ENCODE peak calls at places on chromosome 6, in six cellular contexts. One of them, this sample, is unnamed.

GRCh38 chr6:9532621-9533557 is 882.0 kb downstream of the TFAP2A start:
- DNase-seq in Peyer's patch: no peak
- DNase-seq in GM04503: peak
- DNase-seq in HTR-8/SVneo: no peak
- DNase-seq in GM03348: no peak
- DNase-seq in stimulated activated CD8-positive, alpha-beta memory T cell treated with anti-CD3 and anti-CD28 coated beads, Interleukin-15, amount 100 ng/mL, for 48 hours: no peak
- DNase-seq in this sample: no peak

GRCh38 chr6:63452117-63452516 is 120.2 kb upstream of the LOC128125822 start:
- DNase-seq in stimulated activated CD8-positive, alpha-beta memory T cell treated with anti-CD3 and anti-CD28 coated beads, Interleukin-15, amount 100 ng/mL, for 48 hours: no peak
- DNase-seq in GM03348: no peak
- DNase-seq in HTR-8/SVneo: no peak
- DNase-seq in Peyer's patch: no peak
- DNase-seq in GM04503: no peak
- DNase-seq in this sample: no peak

GRCh38 chr6:79196908-79197307 is 37.6 kb downstream of the HMGN3 start:
- DNase-seq in HTR-8/SVneo: no peak
- DNase-seq in GM03348: no peak
- DNase-seq in GM04503: no peak
- DNase-seq in stimulated activated CD8-positive, alpha-beta memory T cell treated with anti-CD3 and anti-CD28 coated beads, Interleukin-15, amount 100 ng/mL, for 48 hours: no peak
- DNase-seq in Peyer's patch: no peak
- DNase-seq in this sample: no peak

GRCh38 chr6:100823041-100823440 is 58.1 kb downstream of the ASCC3 start:
- DNase-seq in Peyer's patch: no peak
- DNase-seq in stimulated activated CD8-positive, alpha-beta memory T cell treated with anti-CD3 and anti-CD28 coated beads, Interleukin-15, amount 100 ng/mL, for 48 hours: no peak
- DNase-seq in GM03348: no peak
- DNase-seq in GM04503: no peak
- DNase-seq in HTR-8/SVneo: no peak
- DNase-seq in this sample: no peak

GRCh38 chr6:169832247-169832948 is 81.0 kb downstream of the ERMARD start:
- DNase-seq in HTR-8/SVneo: no peak
- DNase-seq in GM04503: no peak
- DNase-seq in GM03348: no peak
- DNase-seq in Peyer's patch: no peak
- DNase-seq in stimulated activated CD8-positive, alpha-beta memory T cell treated with anti-CD3 and anti-CD28 coated beads, Interleukin-15, amount 100 ng/mL, for 48 hours: no peak
- DNase-seq in this sample: no peak

GRCh38 chr6:37480118-37480736 is 19.5 kb downstream of the CCDC167 start:
- DNase-seq in stimulated activated CD8-positive, alpha-beta memory T cell treated with anti-CD3 and anti-CD28 coated beads, Interleukin-15, amount 100 ng/mL, for 48 hours: no peak
- DNase-seq in GM04503: no peak
- DNase-seq in Peyer's patch: no peak
- DNase-seq in HTR-8/SVneo: no peak
- DNase-seq in GM03348: no peak
- DNase-seq in this sample: no peak

GRCh38 chr6:106979435-106979884 is 4.9 kb upstream of the CD24 start:
- DNase-seq in GM04503: peak
- DNase-seq in GM03348: peak
- DNase-seq in HTR-8/SVneo: peak
- DNase-seq in Peyer's patch: peak
- DNase-seq in stimulated activated CD8-positive, alpha-beta memory T cell treated with anti-CD3 and anti-CD28 coated beads, Interleukin-15, amount 100 ng/mL, for 48 hours: peak
- DNase-seq in this sample: peak

GRCh38 chr6:163187606-163188005 is 226.9 kb upstream of the QKI start:
- DNase-seq in GM03348: no peak
- DNase-seq in HTR-8/SVneo: no peak
- DNase-seq in Peyer's patch: no peak
- DNase-seq in GM04503: no peak
- DNase-seq in stimulated activated CD8-positive, alpha-beta memory T cell treated with anti-CD3 and anti-CD28 coated beads, Interleukin-15, amount 100 ng/mL, for 48 hours: no peak
- DNase-seq in this sample: no peak

GRCh38 chr6:21396313-21396712 is 197.2 kb upstream of the SOX4 start:
- DNase-seq in GM04503: no peak
- DNase-seq in GM03348: peak
- DNase-seq in Peyer's patch: no peak
- DNase-seq in stimulated activated CD8-positive, alpha-beta memory T cell treated with anti-CD3 and anti-CD28 coated beads, Interleukin-15, amount 100 ng/mL, for 48 hours: no peak
- DNase-seq in HTR-8/SVneo: no peak
- DNase-seq in this sample: peak

GRCh38 chr6:117546674-117547073 is 55.6 kb downstream of the GOPC start:
- DNase-seq in Peyer's patch: no peak
- DNase-seq in HTR-8/SVneo: no peak
- DNase-seq in stimulated activated CD8-positive, alpha-beta memory T cell treated with anti-CD3 and anti-CD28 coated beads, Interleukin-15, amount 100 ng/mL, for 48 hours: no peak
- DNase-seq in GM04503: no peak
- DNase-seq in GM03348: no peak
- DNase-seq in this sample: no peak

GRCh38 chr6:57268294-57268640 is 46.2 kb upstream of the RAB23 start:
- DNase-seq in Peyer's patch: no peak
- DNase-seq in stimulated activated CD8-positive, alpha-beta memory T cell treated with anti-CD3 and anti-CD28 coated beads, Interleukin-15, amount 100 ng/mL, for 48 hours: no peak
- DNase-seq in GM04503: no peak
- DNase-seq in HTR-8/SVneo: no peak
- DNase-seq in GM03348: no peak
- DNase-seq in this sample: no peak

GRCh38 chr6:167652701-167653095 is 174.0 kb upstream of the AFDN start:
- DNase-seq in GM03348: no peak
- DNase-seq in GM04503: no peak
- DNase-seq in Peyer's patch: peak
- DNase-seq in HTR-8/SVneo: no peak
- DNase-seq in stimulated activated CD8-positive, alpha-beta memory T cell treated with anti-CD3 and anti-CD28 coated beads, Interleukin-15, amount 100 ng/mL, for 48 hours: no peak
- DNase-seq in this sample: no peak

GRCh38 chr6:165807249-165807951 is 144.4 kb upstream of the PDE10A start:
- DNase-seq in Peyer's patch: no peak
- DNase-seq in GM03348: no peak
- DNase-seq in GM04503: no peak
- DNase-seq in stimulated activated CD8-positive, alpha-beta memory T cell treated with anti-CD3 and anti-CD28 coated beads, Interleukin-15, amount 100 ng/mL, for 48 hours: no peak
- DNase-seq in HTR-8/SVneo: no peak
- DNase-seq in this sample: no peak

GRCh38 chr6:10513544-10513943 is 7.6 kb upstream of the GCNT2 start:
- DNase-seq in Peyer's patch: no peak
- DNase-seq in HTR-8/SVneo: no peak
- DNase-seq in stimulated activated CD8-positive, alpha-beta memory T cell treated with anti-CD3 and anti-CD28 coated beads, Interleukin-15, amount 100 ng/mL, for 48 hours: no peak
- DNase-seq in GM04503: no peak
- DNase-seq in GM03348: no peak
- DNase-seq in this sample: no peak

GRCh38 chr6:107354470-107354869 is 104.9 kb downstream of the PDSS2 start:
- DNase-seq in HTR-8/SVneo: no peak
- DNase-seq in GM03348: no peak
- DNase-seq in GM04503: no peak
- DNase-seq in Peyer's patch: no peak
- DNase-seq in stimulated activated CD8-positive, alpha-beta memory T cell treated with anti-CD3 and anti-CD28 coated beads, Interleukin-15, amount 100 ng/mL, for 48 hours: no peak
- DNase-seq in this sample: no peak

GRCh38 chr6:156061958-156062661 is 606.5 kb upstream of the NOX3 start:
- DNase-seq in stimulated activated CD8-positive, alpha-beta memory T cell treated with anti-CD3 and anti-CD28 coated beads, Interleukin-15, amount 100 ng/mL, for 48 hours: no peak
- DNase-seq in Peyer's patch: no peak
- DNase-seq in GM03348: no peak
- DNase-seq in GM04503: no peak
- DNase-seq in HTR-8/SVneo: no peak
- DNase-seq in this sample: no peak